ENCODE peak calls at places on chromosomes 12 and 14, in nine cellular contexts. C is left cardiac atrium, J is iPS-NIHi11, D is left ventricle myocardium inferior, Z is H9, Q is T-helper 2 cell, O is fibroblast of lung, I is colonic mucosa, M is EL. H is an unnamed sample.

GRCh38 chr14:21036746-21037145 is 2.1 kb upstream of the RNASE13 start:
- DNase-seq in M (no peak), Q (no peak), I (no peak), J (no peak), Z (no peak), O (no peak), C (no peak), D (no peak), H (no peak)

GRCh38 chr12:15322164-15323054 is at the start of gene PTPRO:
- DNase-seq in D (no peak), I (no peak), Z (peak; percentile 84), C (no peak), O (no peak), M (peak; percentile 8), J (peak; percentile 57), Q (no peak), H (no peak)

GRCh38 chr14:58138065-58138718 is 13.8 kb downstream of the ARMH4 start:
- DNase-seq in C (no peak), I (no peak), Z (no peak), M (no peak), Q (no peak), D (no peak), J (no peak), O (no peak), H (no peak)

GRCh38 chr12:50637870-50638481 is 125.9 kb upstream of the ATF1 start:
- DNase-seq in I (no peak), J (peak; percentile 50), C (no peak), M (peak; percentile 52), O (peak; percentile 78), Q (no peak), Z (no peak), D (no peak), H (no peak)

GRCh38 chr12:69252033-69252432 is 12.7 kb downstream of the CPSF6 start:
- DNase-seq in M (peak; percentile 52), C (no peak), O (no peak), Q (no peak), D (no peak), J (no peak), Z (no peak), I (no peak), H (no peak)

GRCh38 chr12:132300789-132301722 is 28.3 kb downstream of the GALNT9 start:
- DNase-seq in M (no peak), C (peak; percentile 15), Q (no peak), O (no peak), Z (no peak), D (no peak), J (no peak), I (no peak), H (no peak)

GRCh38 chr12:87266305-87266704 is 762.9 kb downstream of the C12orf50 start:
- DNase-seq in J (peak; percentile 9), M (no peak), I (no peak), Z (no peak), O (no peak), C (no peak), D (no peak), Q (no peak), H (no peak)

GRCh38 chr12:128823216-128823915 is 392 bp downstream of the SLC15A4 start:
- DNase-seq in I (peak; percentile 40), O (no peak), D (peak; percentile 37), M (no peak), J (peak; percentile 78), Z (peak; percentile 80), Q (no peak), C (peak; percentile 41), H (peak; percentile 41)

GRCh38 chr14:104436047-104436531 is 143.5 kb upstream of the C14orf180 start:
- DNase-seq in D (peak; percentile 78), C (peak; percentile 85), J (peak; percentile 83), O (peak; percentile 37), Z (peak; percentile 75), I (peak; percentile 36), Q (no peak), M (peak; percentile 4), H (peak; percentile 73)

GRCh38 chr14:23942587-23942986 is 11.0 kb upstream of the DHRS4 start:
- DNase-seq in Z (no peak), D (no peak), I (no peak), C (no peak), Q (no peak), O (no peak), J (no peak), M (no peak), H (peak; percentile 82)

GRCh38 chr12:24645254-24645653 is 303.6 kb downstream of the BCAT1 start:
- DNase-seq in I (no peak), C (no peak), M (no peak), O (no peak), D (no peak), J (no peak), Q (no peak), Z (no peak), H (no peak)

GRCh38 chr12:7833831-7834230 is 38.9 kb downstream of the SLC2A14 start:
- DNase-seq in M (peak; percentile 29), C (no peak), I (no peak), Q (no peak), J (no peak), D (no peak), O (no peak), Z (no peak), H (no peak)

GRCh38 chr14:103626150-103626850 is 2.7 kb upstream of the KLC1 start:
- DNase-seq in I (no peak), J (no peak), D (no peak), Z (no peak), M (no peak), Q (no peak), O (no peak), C (no peak), H (no peak)

GRCh38 chr12:51077930-51078329 is 5.5 kb downstream of the CSRNP2 start:
- DNase-seq in D (no peak), O (peak; percentile 27), Q (no peak), Z (no peak), C (no peak), I (no peak), M (no peak), J (no peak), H (no peak)

GRCh38 chr12:29698756-29699155 is 85.0 kb downstream of the TMTC1 start:
- DNase-seq in J (peak; percentile 44), Q (no peak), I (no peak), C (no peak), D (no peak), M (no peak), O (no peak), Z (no peak), H (no peak)

GRCh38 chr12:92971869-92972524 is 42.9 kb upstream of the EEA1 start:
- DNase-seq in D (no peak), I (no peak), Q (no peak), J (no peak), O (peak; percentile 93), Z (no peak), C (no peak), M (peak; percentile 83), H (no peak)